ENCODE peak calls at places on chromosomes 7 and 10, in ten cellular contexts. I is heart right ventricle; J is mammary epithelial cell; K is Panc1; F is right cardiac atrium; N is MM.1S; V is lower lobe of right lung; H is A549; Y is CD8-positive, alpha-beta memory T cell; M is mucosa of descending colon. A is an unnamed sample. For H3K4me1, the result is how much of the 10 kb centered on the place peaks cover.

GRCh38 chr7:104758504-104758903 is 255.5 kb upstream of the KMT2E start:
- DNase-seq in M (no peak), J (peak), I (no peak), N (no peak), V (no peak), F (no peak), K (no peak), Y (no peak), H (no peak), A (no peak)

GRCh38 chr10:98485959-98486358 is 39.2 kb upstream of the HPS1 start:
- DNase-seq in V (no peak), I (no peak), J (peak), K (no peak), M (no peak), N (no peak), H (no peak), F (no peak), Y (no peak), A (no peak)

GRCh38 chr10:26799342-26799741 is 61.4 kb downstream of the ABI1 start:
- DNase-seq in V (no peak), N (peak), K (no peak), H (no peak), Y (no peak), M (no peak), I (peak), J (no peak), F (no peak), A (no peak)

GRCh38 chr7:135185471-135186260 is 15.2 kb upstream of the CYREN start:
- DNase-seq in N (no peak), F (peak), K (no peak), J (no peak), V (no peak), I (no peak), H (no peak), M (no peak), Y (no peak), A (no peak)

GRCh38 chr7:732094-732541 is 5.0 kb upstream of the PRKAR1B start:
- DNase-seq in H (peak), J (no peak), M (peak), F (peak), N (no peak), I (peak), K (peak), V (peak), Y (no peak), A (no peak)

GRCh38 chr7:19970514-19970913 is 197.1 kb upstream of the TMEM196 start:
- DNase-seq in H (no peak), K (no peak), Y (no peak), J (no peak), N (no peak), V (no peak), I (no peak), M (no peak), F (no peak), A (no peak)

GRCh38 chr10:111677747-111678146 is 505.8 kb downstream of the GPAM start:
- DNase-seq in N (no peak), I (no peak), V (no peak), M (no peak), F (no peak), Y (no peak), H (no peak), J (no peak), K (no peak), A (no peak)

GRCh38 chr10:107284187-107284586 is 119.7 kb upstream of the SORCS1 start:
- DNase-seq in F (no peak), I (no peak), K (no peak), J (no peak), H (no peak), V (no peak), N (no peak), M (no peak), Y (no peak), A (no peak)

GRCh38 chr7:30652951-30653641 is 29.2 kb downstream of the CRHR2 start:
- DNase-seq in M (no peak), F (no peak), V (no peak), H (no peak), J (no peak), Y (no peak), N (no peak), K (no peak), I (no peak), A (no peak)

GRCh38 chr10:47372726-47373125 is 11.4 kb downstream of the ZNF488 start:
- DNase-seq in F (no peak), J (no peak), I (no peak), V (no peak), Y (no peak), N (no peak), H (no peak), K (no peak), M (no peak), A (no peak)

GRCh38 chr7:37142943-37143342 is 305.7 kb downstream of the ELMO1 start:
- DNase-seq in J (no peak), F (no peak), K (no peak), H (no peak), Y (no peak), M (no peak), I (no peak), N (no peak), V (no peak), A (no peak)

GRCh38 chr7:55223023-55223422 is 142.1 kb upstream of the LANCL2 start:
- DNase-seq in K (no peak), V (no peak), I (no peak), N (no peak), M (no peak), H (no peak), Y (no peak), J (no peak), F (no peak), A (no peak)

GRCh38 chr10:119315128-119316001 is 108.0 kb downstream of the GRK5 start:
- DNase-seq in F (peak), H (peak), N (no peak), V (no peak), I (peak), M (peak), Y (peak), K (peak), J (peak), A (peak)

GRCh38 chr10:62037166-62037831 is 135.8 kb downstream of the ARID5B start:
- DNase-seq in I (no peak), V (no peak), J (peak), Y (no peak), N (no peak), M (no peak), F (no peak), H (no peak), K (no peak), A (no peak)

GRCh38 chr10:86711957-86712708 is 43.8 kb downstream of the LDB3 start:
- DNase-seq in F (no peak), K (no peak), H (peak), N (peak), M (peak), Y (no peak), V (no peak), J (peak), I (no peak), A (no peak)

GRCh38 chr7:131943616-131944015 is 387.2 kb upstream of the PODXL start:
- DNase-seq in N (no peak), J (no peak), F (no peak), I (no peak), M (no peak), K (no peak), Y (no peak), V (no peak), H (no peak), A (no peak)

GRCh38 chr7:55065079-55065478 is 46.3 kb downstream of the EGFR start:
- DNase-seq in J (peak), Y (no peak), K (peak), H (peak), I (no peak), V (no peak), F (peak), M (no peak), N (no peak), A (no peak)

GRCh38 chr10:118259288-118259906 is 82.7 kb downstream of the FAM204A start:
- DNase-seq in I (no peak), M (peak), J (peak), V (no peak), K (no peak), Y (no peak), F (no peak), N (peak), H (peak), A (no peak)

GRCh38 chr7:5557920-5558401 is 134.3 kb upstream of the TNRC18 start:
- DNase-seq in H (no peak), M (peak), V (peak), N (peak), J (peak), K (no peak), Y (no peak), I (peak), F (peak), A (no peak)

GRCh38 chr10:5944389-5945202 is 32.7 kb downstream of the IL15RA start:
- DNase-seq in K (peak), V (peak), Y (no peak), F (peak), N (no peak), M (peak), I (peak), J (peak), H (peak), A (no peak)

GRCh38 chr10:84256510-84257342 is 11.9 kb downstream of the RGR start:
- DNase-seq in V (no peak), Y (no peak), K (no peak), H (peak), N (no peak), I (peak), J (peak), F (peak), M (peak), A (no peak)

GRCh38 chr7:56605146-56605545 is 488.9 kb upstream of the NUPR2 start:
- DNase-seq in M (no peak), J (no peak), V (no peak), N (no peak), F (no peak), K (no peak), H (no peak), I (no peak), Y (no peak), A (no peak)

GRCh38 chr7:1859266-1860035 is 189.4 kb downstream of the ELFN1 start:
- DNase-seq in V (no peak), M (no peak), H (no peak), J (no peak), I (no peak), F (peak), K (no peak), Y (no peak), N (no peak), A (no peak)

GRCh38 chr10:35555962-35556930 is 48.9 kb upstream of the GJD4 start:
- DNase-seq in J (peak), M (no peak), H (no peak), Y (no peak), K (no peak), F (no peak), V (no peak), I (no peak), N (no peak), A (no peak)

GRCh38 chr7:13800694-13801448 is 188.6 kb downstream of the ETV1 start:
- DNase-seq in J (peak), N (no peak), V (no peak), F (no peak), I (no peak), H (no peak), Y (no peak), K (no peak), M (no peak), A (no peak)

GRCh38 chr7:142851269-142851668 is 3.6 kb upstream of the EPHB6 start:
- DNase-seq in F (no peak), V (no peak), I (no peak), H (no peak), J (no peak), N (no peak), K (no peak), M (no peak), Y (no peak), A (no peak)

GRCh38 chr10:51617576-51618298 is 81.7 kb downstream of the CSTF2T start:
- DNase-seq in N (no peak), J (no peak), F (no peak), Y (no peak), I (no peak), V (no peak), M (no peak), H (no peak), K (no peak), A (no peak)

GRCh38 chr7:156684661-156685060 is 44.1 kb downstream of the RNF32 start:
- DNase-seq in M (no peak), V (no peak), H (no peak), K (no peak), J (no peak), I (no peak), N (no peak), Y (no peak), F (no peak), A (no peak)

GRCh38 chr7:23106491-23106800 is 861 bp downstream of the KLHL7 start:
- DNase-seq in N (no peak), H (no peak), I (peak), K (no peak), V (no peak), J (no peak), Y (no peak), M (peak), F (no peak), A (no peak)

GRCh38 chr7:132783824-132784223 is 207.6 kb upstream of the PLXNA4 start:
- DNase-seq in J (peak), H (peak), V (no peak), N (no peak), F (no peak), I (no peak), Y (no peak), M (no peak), K (no peak), A (no peak)

GRCh38 chr7:137847418-137848050 is 760 bp upstream of the DGKI start:
- DNase-seq in J (no peak), I (no peak), N (no peak), K (no peak), V (no peak), M (no peak), F (no peak), Y (no peak), H (no peak), A (no peak)

GRCh38 chr7:129800901-129801300 is 151.9 kb downstream of the UBE2H start:
- DNase-seq in Y (no peak), J (no peak), M (no peak), F (no peak), H (no peak), K (no peak), V (no peak), N (no peak), I (no peak), A (no peak)

GRCh38 chr10:100890696-100891271 is 22.0 kb upstream of the SLF2 start:
- DNase-seq in H (peak), N (no peak), V (no peak), I (no peak), M (no peak), F (no peak), K (no peak), Y (no peak), J (peak), A (no peak)

GRCh38 chr10:2623675-2624274 is 443.6 kb upstream of the PFKP start:
- DNase-seq in I (no peak), H (no peak), F (no peak), V (no peak), J (no peak), Y (no peak), N (no peak), M (no peak), K (no peak), A (no peak)

GRCh38 chr10:22427890-22428571 is 82.7 kb downstream of the SPAG6 start:
- DNase-seq in H (peak), I (no peak), N (no peak), V (no peak), Y (no peak), J (peak), F (no peak), M (no peak), K (no peak), A (no peak)

GRCh38 chr7:137760111-137760510 is 86.7 kb downstream of the DGKI start:
- DNase-seq in M (no peak), H (no peak), J (no peak), Y (no peak), N (no peak), V (no peak), K (no peak), I (no peak), F (peak), A (no peak)

GRCh38 chr10:48946891-48947500 is 7.4 kb upstream of the LRRC18 start:
- DNase-seq in F (no peak), H (no peak), K (no peak), J (no peak), I (no peak), Y (no peak), N (no peak), M (no peak), V (no peak), A (no peak)

GRCh38 chr10:58394471-58394870 is 9.3 kb downstream of the TFAM start:
- DNase-seq in J (no peak), M (no peak), V (no peak), Y (no peak), F (no peak), N (no peak), I (no peak), K (no peak), H (no peak), A (no peak)

GRCh38 chr10:59971915-59972314 is 65.6 kb upstream of the CCDC6 start:
- DNase-seq in H (peak), F (no peak), M (peak), J (peak), I (no peak), K (no peak), N (no peak), Y (no peak), V (no peak), A (no peak)

GRCh38 chr7:137996386-137996851 is 5.5 kb downstream of the CREB3L2 start:
- DNase-seq in J (no peak), V (no peak), K (no peak), Y (no peak), H (no peak), I (peak), M (no peak), N (no peak), F (peak), A (no peak)

GRCh38 chr10:129952771-129953489 is 11.1 kb downstream of the EBF3 start:
- DNase-seq in I (no peak), F (peak), K (no peak), J (no peak), H (no peak), V (no peak), M (no peak), N (no peak), Y (no peak), A (no peak)
- H3K4me3 ChIP-seq in I (peak), F (no peak), K (no peak), J (no peak), H (no peak), V (no peak), M (no peak), N (no peak), Y (no peak), A (no peak)

GRCh38 chr10:103514244-103514643 is 20.7 kb downstream of the NEURL1 start:
- DNase-seq in K (no peak), I (no peak), F (no peak), Y (no peak), M (no peak), N (no peak), J (no peak), H (no peak), V (no peak), A (no peak)
- H3K4me1 ChIP-seq in K (under half), I (under half), F (under half), Y (under half), M (under half), N (under half), J (under half), H (under half), V (under half), A (under half)

GRCh38 chr7:120680986-120681385 is 177.0 kb downstream of the TSPAN12 start:
- DNase-seq in M (no peak), K (no peak), J (no peak), H (no peak), N (no peak), I (peak), Y (no peak), V (no peak), F (no peak), A (no peak)

GRCh38 chr7:120675076-120675475 is 182.9 kb downstream of the TSPAN12 start:
- DNase-seq in N (no peak), V (no peak), K (no peak), F (no peak), M (no peak), I (no peak), Y (no peak), H (no peak), J (no peak), A (no peak)

DNA sequence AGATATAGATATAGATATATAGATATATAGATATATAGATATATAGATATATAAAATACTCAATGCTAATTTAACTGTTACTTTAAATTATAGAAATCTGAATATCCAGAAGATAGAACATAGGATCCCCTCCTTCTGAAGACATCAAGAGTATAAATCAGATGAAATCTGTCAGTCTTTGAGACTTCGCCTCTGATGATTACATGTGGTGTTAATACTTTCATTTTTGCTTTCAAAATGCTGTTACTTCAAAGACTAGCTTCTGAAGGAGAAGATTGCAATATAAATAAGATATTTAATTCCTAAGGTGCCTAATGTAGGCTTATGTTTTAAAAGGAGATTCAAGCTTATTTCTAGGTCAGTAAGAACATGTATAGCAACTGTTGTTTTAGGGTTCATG is 180.4 kb downstream of the TSPAN12 start:
- DNase-seq in M (no peak), K (no peak), V (no peak), J (no peak), I (no peak), Y (no peak), N (peak), H (no peak), F (no peak), A (no peak)
- H3K4me3 ChIP-seq in M (no peak), K (no peak), V (no peak), J (no peak), I (no peak), Y (no peak), N (no peak), H (no peak), F (no peak), A (no peak)

GRCh38 chr10:11795101-11795920 is 27.8 kb upstream of the PROSER2 start:
- DNase-seq in Y (no peak), M (no peak), V (no peak), K (no peak), H (no peak), N (no peak), J (no peak), I (no peak), F (no peak), A (no peak)
- H3K4me1 ChIP-seq in Y (under half), M (under half), V (under half), K (under half), H (under half), N (under half), J (under half), I (under half), F (under half), A (under half)

GRCh38 chr7:28853834-28854749 is 104.0 kb downstream of the TRIL start:
- DNase-seq in V (peak), H (peak), N (peak), Y (peak), J (peak), F (peak), I (peak), K (peak), M (peak), A (no peak)

GRCh38 chr7:28856656-28857055 is 101.5 kb downstream of the TRIL start:
- DNase-seq in I (no peak), M (no peak), N (no peak), V (no peak), F (no peak), Y (no peak), J (no peak), H (no peak), K (no peak), A (no peak)

GRCh38 chr7:28855538-28856217 is 102.5 kb downstream of the TRIL start:
- DNase-seq in V (no peak), I (no peak), J (peak), Y (no peak), K (no peak), H (peak), M (no peak), F (no peak), N (no peak), A (no peak)

GRCh38 chr7:28854750-28855074 is 103.4 kb downstream of the TRIL start:
- DNase-seq in F (no peak), N (no peak), Y (no peak), I (no peak), K (no peak), H (no peak), M (no peak), V (no peak), J (no peak), A (no peak)

GRCh38 chr7:28853150-28853549 is 105.0 kb downstream of the TRIL start:
- DNase-seq in H (no peak), J (no peak), M (no peak), F (no peak), N (no peak), Y (no peak), K (no peak), V (no peak), I (no peak), A (no peak)
- H3K4me3 ChIP-seq in H (no peak), J (no peak), M (no peak), F (peak), N (no peak), Y (no peak), K (no peak), V (no peak), I (peak), A (no peak)

GRCh38 chr7:69749358-69749757 is 151.1 kb downstream of the AUTS2 start:
- DNase-seq in K (no peak), F (no peak), Y (no peak), N (no peak), I (no peak), H (no peak), M (no peak), J (no peak), V (no peak), A (no peak)
- H3K4me1 ChIP-seq in K (under half), F (under half), Y (under half), N (under half), I (under half), H (under half), M (under half), J (under half), V (under half), A (under half)